ENCODE peak calls at places on chromosomes 2 and 18, in seven cellular contexts. V is naive thymus-derived CD4-positive, alpha-beta T cell; J is adipocyte; U is psoas muscle; G is H9; B is left lung; Z is upper lobe of right lung. Y is an unnamed sample.

GRCh38 chr2:43114210-43114609 is 112.2 kb downstream of the ZFP36L2 start:
- DNase-seq in U (no peak), V (no peak), G (no peak), B (no peak), Z (no peak), J (no peak), Y (no peak)

GRCh38 chr18:45359275-45360009 is 255.8 kb upstream of the SLC14A2 start:
- DNase-seq in Z (no peak), U (no peak), J (no peak), B (peak; percentile 44), V (no peak), G (no peak), Y (peak; percentile 91)

GRCh38 chr18:78605255-78605654 is 374.4 kb upstream of the SALL3 start:
- DNase-seq in B (no peak), U (no peak), V (no peak), G (peak; percentile 14), Z (no peak), J (no peak), Y (no peak)

GRCh38 chr2:78892310-78892709 is 133.2 kb upstream of the REG3G start:
- DNase-seq in G (no peak), U (no peak), B (no peak), J (no peak), Z (no peak), V (no peak), Y (no peak)

GRCh38 chr2:150267651-150268415 is 219.6 kb downstream of the RND3 start:
- DNase-seq in J (no peak), Z (no peak), G (no peak), V (no peak), B (no peak), U (no peak), Y (no peak)

GRCh38 chr2:218802595-218802994 is 20.6 kb downstream of the CYP27A1 start:
- DNase-seq in J (no peak), B (no peak), U (no peak), V (no peak), G (no peak), Z (no peak), Y (no peak)

GRCh38 chr2:194999771-195000170 is 657.3 kb upstream of the SLC39A10 start:
- DNase-seq in J (no peak), G (no peak), V (no peak), Z (no peak), U (no peak), B (no peak), Y (no peak)

GRCh38 chr2:11248-11941 is 34.9 kb downstream of the FAM110C start:
- DNase-seq in J (peak; percentile 53), Z (peak; percentile 89), U (peak; percentile 44), B (no peak), V (peak; percentile 32), G (peak; percentile 97), Y (peak; percentile 25)

GRCh38 chr2:198134287-198134955 is 330.0 kb downstream of the PLCL1 start:
- DNase-seq in V (no peak), J (no peak), U (no peak), B (no peak), G (no peak), Z (no peak), Y (no peak)

GRCh38 chr2:228548230-228548629 is 366.7 kb upstream of the SPHKAP start:
- DNase-seq in B (no peak), V (no peak), U (no peak), J (peak; percentile 16), Z (no peak), G (no peak), Y (no peak)

GRCh38 chr2:200498316-200498715 is 11.6 kb downstream of the KCTD18 start:
- DNase-seq in V (no peak), G (no peak), B (no peak), U (no peak), J (no peak), Z (no peak), Y (no peak)

GRCh38 chr2:69309336-69310048 is 77.5 kb downstream of the GFPT1 start:
- DNase-seq in G (no peak), V (no peak), U (no peak), B (peak; percentile 64), Z (no peak), J (peak; percentile 69), Y (peak; percentile 56)

GRCh38 chr2:81324046-81324445 is 1019.5 kb upstream of the LRRTM1 start:
- DNase-seq in V (no peak), B (no peak), G (peak; percentile 62), J (no peak), U (no peak), Z (no peak), Y (no peak)

GRCh38 chr18:57542801-57543427 is 43.6 kb downstream of the FECH start:
- DNase-seq in U (no peak), B (no peak), J (peak; percentile 80), Z (no peak), V (no peak), G (no peak), Y (no peak)

GRCh38 chr2:38345323-38346038 is 31.6 kb downstream of the ATL2 start:
- DNase-seq in U (no peak), G (no peak), B (no peak), Z (no peak), J (no peak), V (no peak), Y (no peak)

GRCh38 chr2:125973516-125973915 is 682.4 kb upstream of the GYPC start:
- DNase-seq in G (no peak), Z (no peak), U (no peak), J (no peak), B (no peak), V (no peak), Y (no peak)

GRCh38 chr18:7608798-7609197 is 41.7 kb downstream of the PTPRM start:
- DNase-seq in J (peak; percentile 68), G (no peak), U (no peak), B (no peak), Z (no peak), V (no peak), Y (no peak)

GRCh38 chr2:6524678-6525367 is 340.9 kb downstream of the CMPK2 start:
- DNase-seq in U (no peak), J (peak; percentile 38), G (no peak), B (no peak), V (no peak), Z (no peak), Y (no peak)

GRCh38 chr18:37407571-37407970 is 158.0 kb downstream of the CELF4 start:
- DNase-seq in U (no peak), J (no peak), B (no peak), V (no peak), G (no peak), Z (no peak), Y (no peak)

GRCh38 chr2:134089454-134089853 is 164.4 kb upstream of the MGAT5 start:
- DNase-seq in V (no peak), U (no peak), J (no peak), Z (no peak), G (no peak), B (no peak), Y (peak; percentile 76)

GRCh38 chr18:59968583-59968982 is 68.8 kb downstream of the PMAIP1 start:
- DNase-seq in B (no peak), G (no peak), Z (no peak), U (no peak), V (no peak), J (no peak), Y (no peak)

GRCh38 chr18:36073676-36074075 is 6.3 kb upstream of the RPRD1A start:
- DNase-seq in J (no peak), U (no peak), V (no peak), Z (no peak), B (no peak), G (no peak), Y (no peak)

GRCh38 chr2:121947681-121948080 is 192.2 kb downstream of the TSN start:
- DNase-seq in G (no peak), U (no peak), J (no peak), Z (no peak), B (no peak), V (no peak), Y (no peak)

GRCh38 chr2:121944072-121944829 is 188.8 kb downstream of the TSN start:
- DNase-seq in G (no peak), U (peak; percentile 17), B (no peak), V (no peak), Z (no peak), J (peak; percentile 91), Y (no peak)

GRCh38 chr2:121949271-121949670 is 193.8 kb downstream of the TSN start:
- DNase-seq in Z (no peak), U (no peak), J (no peak), B (no peak), G (no peak), V (no peak), Y (no peak)

GRCh38 chr2:121943285-121943684 is 187.8 kb downstream of the TSN start:
- DNase-seq in U (no peak), J (no peak), G (no peak), B (no peak), V (no peak), Z (no peak), Y (no peak)
- H3K27me3 ChIP-seq in U (no peaks in the 10 kb centered on the region), J (no peaks in the 10 kb centered on the region), G (no peaks in the 10 kb centered on the region), B (no peaks in the 10 kb centered on the region), V (no peaks in the 10 kb centered on the region), Z (no peaks in the 10 kb centered on the region), Y (no peaks in the 10 kb centered on the region)

DNA sequence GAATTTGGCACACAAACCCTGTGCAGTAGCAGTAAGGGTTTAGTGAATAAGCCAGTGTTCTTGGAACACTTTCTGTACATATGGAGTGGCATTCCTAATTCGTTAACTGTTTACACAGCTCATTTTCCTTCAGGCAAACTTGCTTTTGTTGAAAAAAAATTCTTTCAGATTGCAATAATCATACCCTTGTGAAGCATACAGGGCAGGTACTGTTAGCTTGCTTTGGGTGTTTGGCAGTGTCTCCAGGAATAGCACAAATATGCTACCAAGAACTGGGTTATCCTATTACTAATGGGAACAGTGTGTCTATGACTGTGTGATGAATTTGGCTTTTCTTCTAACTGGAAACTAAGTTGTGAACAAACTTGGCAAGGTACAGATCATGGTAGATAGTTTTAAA is 33.4 kb downstream of the UGP2 start:
- DNase-seq in B (no peak), G (no peak), J (peak; percentile 58), V (no peak), U (no peak), Z (no peak), Y (no peak)
- H3K4me1 ChIP-seq in B (peaks cover 29% of the 10 kb centered on the region), G (peaks cover 5% of the 10 kb centered on the region), J (peaks cover 56% of the 10 kb centered on the region), V (no peaks in the 10 kb centered on the region), U (peaks cover 53% of the 10 kb centered on the region), Z (peaks cover 34% of the 10 kb centered on the region), Y (no peaks in the 10 kb centered on the region)

DNA sequence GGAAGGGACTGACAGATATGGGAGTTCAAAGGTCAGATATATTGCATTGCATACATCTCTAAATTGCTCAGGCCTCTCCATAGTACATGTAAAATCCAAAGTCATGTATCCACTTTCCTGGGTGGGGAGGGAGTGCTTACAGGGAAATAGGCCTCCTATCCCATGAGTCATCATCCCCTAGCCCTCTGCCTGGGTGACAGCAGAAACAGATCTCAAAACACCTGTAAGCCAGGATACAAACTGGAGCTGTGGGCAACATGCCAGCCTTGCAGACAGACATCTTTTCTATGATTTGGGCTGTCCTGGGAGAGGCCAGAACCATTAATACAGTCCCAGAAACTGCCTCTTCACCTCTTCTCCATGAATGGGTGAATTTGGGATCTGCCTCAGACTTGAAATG is 4.8 kb downstream of the ALK start:
- DNase-seq in Z (no peak), V (no peak), U (no peak), G (no peak), B (no peak), J (no peak), Y (no peak)
- H3K27me3 ChIP-seq in Z (peaks cover 52% of the 10 kb centered on the region), V (peaks cover 25% of the 10 kb centered on the region), U (peaks cover 15% of the 10 kb centered on the region), G (peaks cover 24% of the 10 kb centered on the region), B (peaks cover 33% of the 10 kb centered on the region), J (peaks cover 25% of the 10 kb centered on the region), Y (peaks cover 5% of the 10 kb centered on the region)

DNA sequence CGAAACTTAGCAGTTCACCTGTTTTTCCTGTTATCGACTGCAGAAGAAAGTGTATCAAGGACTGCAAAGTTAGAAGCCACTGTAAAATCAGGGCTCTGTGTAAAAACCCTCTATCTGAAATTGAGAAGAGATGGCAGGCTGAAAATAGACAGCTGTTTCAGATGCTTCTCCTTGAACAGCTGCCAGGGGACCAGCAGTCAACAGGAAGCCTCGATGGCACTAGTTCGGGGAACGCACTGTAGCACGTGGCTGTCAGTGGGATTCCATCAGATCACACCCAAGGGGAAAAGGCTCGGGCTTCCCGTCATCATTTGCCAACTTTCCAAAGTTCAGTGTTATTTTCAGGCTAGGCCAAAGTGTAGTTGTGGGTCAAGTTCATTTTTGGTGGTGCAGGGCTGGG is 316.9 kb downstream of the TXNL1 start:
- DNase-seq in J (no peak), Z (no peak), B (peak; percentile 38), U (peak; percentile 29), G (no peak), V (no peak), Y (no peak)
- H3K4me1 ChIP-seq in J (peaks cover under 1% of the 10 kb centered on the region), Z (peaks cover 3% of the 10 kb centered on the region), B (peaks cover 3% of the 10 kb centered on the region), U (no peaks in the 10 kb centered on the region), G (no peaks in the 10 kb centered on the region), V (no peaks in the 10 kb centered on the region), Y (no peaks in the 10 kb centered on the region)

Y was measured in small intestine.